ENCODE peak calls at places on chromosomes 13 and 19, in five cellular contexts. One of them, this sample, is unnamed.

GRCh38 chr19:46907880-46908279 is 47.1 kb downstream of the ARHGAP35 start:
- DNase-seq in epithelial cell of esophagus: no peak
- DNase-seq in prostate gland: no peak
- DNase-seq in A549: no peak
- DNase-seq in cardiac muscle cell: no peak
- DNase-seq in this sample: no peak

GRCh38 chr13:99956473-99957349 is 14.9 kb downstream of the ZIC5 start:
- DNase-seq in epithelial cell of esophagus: no peak
- DNase-seq in prostate gland: no peak
- DNase-seq in A549: no peak
- DNase-seq in cardiac muscle cell: no peak
- DNase-seq in this sample: no peak

GRCh38 chr19:39805120-39805519 is 26.5 kb downstream of the LEUTX start:
- DNase-seq in epithelial cell of esophagus: no peak
- DNase-seq in prostate gland: no peak
- DNase-seq in A549: no peak
- DNase-seq in cardiac muscle cell: no peak
- DNase-seq in this sample: no peak

GRCh38 chr19:4647676-4648644 is 8.6 kb downstream of the TNFAIP8L1 start:
- DNase-seq in epithelial cell of esophagus: no peak
- DNase-seq in prostate gland: no peak
- DNase-seq in A549: no peak
- DNase-seq in cardiac muscle cell: peak; percentile 70
- DNase-seq in this sample: no peak

GRCh38 chr13:23609414-23610186 is 39.4 kb downstream of the TNFRSF19 start:
- DNase-seq in epithelial cell of esophagus: peak; percentile 34
- DNase-seq in prostate gland: peak; percentile 76
- DNase-seq in A549: no peak
- DNase-seq in cardiac muscle cell: peak; percentile 67
- DNase-seq in this sample: peak; percentile 39

GRCh38 chr19:30277941-30278881 is 94.0 kb upstream of the ZNF536 start:
- DNase-seq in epithelial cell of esophagus: no peak
- DNase-seq in prostate gland: no peak
- DNase-seq in A549: no peak
- DNase-seq in cardiac muscle cell: no peak
- DNase-seq in this sample: no peak

GRCh38 chr13:97856001-97856675 is 97.3 kb upstream of the IPO5 start:
- DNase-seq in epithelial cell of esophagus: no peak
- DNase-seq in prostate gland: no peak
- DNase-seq in A549: no peak
- DNase-seq in cardiac muscle cell: peak; percentile 60
- DNase-seq in this sample: no peak

GRCh38 chr13:97342936-97343335 is 91.0 kb upstream of the RAP2A start:
- DNase-seq in epithelial cell of esophagus: no peak
- DNase-seq in prostate gland: no peak
- DNase-seq in A549: no peak
- DNase-seq in cardiac muscle cell: no peak
- DNase-seq in this sample: no peak

GRCh38 chr13:34671136-34671535 is 270.9 kb upstream of the NBEA start:
- DNase-seq in epithelial cell of esophagus: no peak
- DNase-seq in prostate gland: peak; percentile 14
- DNase-seq in A549: no peak
- DNase-seq in cardiac muscle cell: no peak
- DNase-seq in this sample: no peak

GRCh38 chr19:29671393-29672076 is 6.3 kb downstream of the PLEKHF1 start:
- DNase-seq in epithelial cell of esophagus: peak; percentile 82
- DNase-seq in prostate gland: peak; percentile 54
- DNase-seq in A549: peak; percentile 56
- DNase-seq in cardiac muscle cell: peak; percentile 60
- DNase-seq in this sample: no peak

GRCh38 chr19:17576758-17577532 is 21.5 kb downstream of the COLGALT1 start:
- DNase-seq in epithelial cell of esophagus: peak; percentile 73
- DNase-seq in prostate gland: no peak
- DNase-seq in A549: peak; percentile 84
- DNase-seq in cardiac muscle cell: peak; percentile 51
- DNase-seq in this sample: no peak

GRCh38 chr13:102487330-102487729 is 85.5 kb upstream of the FGF14 start:
- DNase-seq in epithelial cell of esophagus: no peak
- DNase-seq in prostate gland: no peak
- DNase-seq in A549: no peak
- DNase-seq in cardiac muscle cell: no peak
- DNase-seq in this sample: no peak

GRCh38 chr13:97335488-97336134 is 98.4 kb upstream of the RAP2A start:
- DNase-seq in epithelial cell of esophagus: peak; percentile 40
- DNase-seq in prostate gland: no peak
- DNase-seq in A549: no peak
- DNase-seq in cardiac muscle cell: no peak
- DNase-seq in this sample: no peak

GRCh38 chr19:9406798-9407352 is 28.5 kb downstream of the ZNF266 start:
- DNase-seq in epithelial cell of esophagus: peak; percentile 88
- DNase-seq in prostate gland: peak; percentile 43
- DNase-seq in A549: peak; percentile 76
- DNase-seq in cardiac muscle cell: peak; percentile 92
- DNase-seq in this sample: peak; percentile 87

GRCh38 chr19:47839411-47839810 is 17.7 kb downstream of the CRX start:
- DNase-seq in epithelial cell of esophagus: no peak
- DNase-seq in prostate gland: no peak
- DNase-seq in A549: no peak
- DNase-seq in cardiac muscle cell: no peak
- DNase-seq in this sample: no peak

GRCh38 chr19:33778089-33778791 is 18.4 kb upstream of the KCTD15 start:
- DNase-seq in epithelial cell of esophagus: peak; percentile 67
- DNase-seq in prostate gland: peak; percentile 63
- DNase-seq in A549: peak; percentile 85
- DNase-seq in cardiac muscle cell: peak; percentile 82
- DNase-seq in this sample: peak; percentile 50

GRCh38 chr19:48319647-48320537 is 5.5 kb upstream of the EMP3 start:
- DNase-seq in epithelial cell of esophagus: peak; percentile 81
- DNase-seq in prostate gland: peak; percentile 77
- DNase-seq in A549: peak; percentile 88
- DNase-seq in cardiac muscle cell: peak; percentile 87
- DNase-seq in this sample: peak; percentile 71

GRCh38 chr13:41418751-41419150 is 38.6 kb upstream of the RGCC start:
- DNase-seq in epithelial cell of esophagus: peak; percentile 41
- DNase-seq in prostate gland: no peak
- DNase-seq in A549: no peak
- DNase-seq in cardiac muscle cell: no peak
- DNase-seq in this sample: no peak

GRCh38 chr13:83453723-83454122 is 428.6 kb downstream of the SLITRK1 start:
- DNase-seq in epithelial cell of esophagus: no peak
- DNase-seq in prostate gland: no peak
- DNase-seq in A549: no peak
- DNase-seq in cardiac muscle cell: no peak
- DNase-seq in this sample: no peak

GRCh38 chr13:43787998-43788397 is 1.2 kb upstream of the ENOX1 start:
- DNase-seq in epithelial cell of esophagus: peak; percentile 65
- DNase-seq in prostate gland: no peak
- DNase-seq in A549: peak; percentile 51
- DNase-seq in cardiac muscle cell: peak; percentile 63
- DNase-seq in this sample: peak; percentile 54

GRCh38 chr13:103282571-103283450 is 216.6 kb upstream of the SLC10A2 start:
- DNase-seq in epithelial cell of esophagus: peak; percentile 96
- DNase-seq in prostate gland: no peak
- DNase-seq in A549: peak; percentile 45
- DNase-seq in cardiac muscle cell: peak; percentile 92
- DNase-seq in this sample: peak; percentile 9

GRCh38 chr19:35911790-35912189 is 3.7 kb upstream of the TYROBP start:
- DNase-seq in epithelial cell of esophagus: peak; percentile 86
- DNase-seq in prostate gland: no peak
- DNase-seq in A549: peak; percentile 59
- DNase-seq in cardiac muscle cell: no peak
- DNase-seq in this sample: no peak

GRCh38 chr13:28040977-28041376 is 52.5 kb upstream of the URAD start:
- DNase-seq in epithelial cell of esophagus: no peak
- DNase-seq in prostate gland: no peak
- DNase-seq in A549: no peak
- DNase-seq in cardiac muscle cell: no peak
- DNase-seq in this sample: no peak

GRCh38 chr19:31364956-31365355 is 15.7 kb upstream of the TSHZ3 start:
- DNase-seq in epithelial cell of esophagus: no peak
- DNase-seq in prostate gland: no peak
- DNase-seq in A549: no peak
- DNase-seq in cardiac muscle cell: no peak
- DNase-seq in this sample: no peak

GRCh38 chr19:44608391-44608821 is 5.0 kb upstream of the IGSF23 start:
- DNase-seq in epithelial cell of esophagus: peak; percentile 70
- DNase-seq in prostate gland: no peak
- DNase-seq in A549: no peak
- DNase-seq in cardiac muscle cell: peak; percentile 48
- DNase-seq in this sample: no peak

GRCh38 chr19:28213476-28214082 is 999.4 kb downstream of the UQCRFS1 start:
- DNase-seq in epithelial cell of esophagus: no peak
- DNase-seq in prostate gland: no peak
- DNase-seq in A549: peak; percentile 71
- DNase-seq in cardiac muscle cell: no peak
- DNase-seq in this sample: no peak

GRCh38 chr13:79777504-79777903 is 296.5 kb downstream of the NDFIP2 start:
- DNase-seq in epithelial cell of esophagus: no peak
- DNase-seq in prostate gland: no peak
- DNase-seq in A549: no peak
- DNase-seq in cardiac muscle cell: no peak
- DNase-seq in this sample: no peak
- TF ChIP-seq CTCF in epithelial cell of esophagus: no peak
- TF ChIP-seq CTCF in prostate gland: no peak
- TF ChIP-seq CTCF in A549: no peak
- TF ChIP-seq CTCF in cardiac muscle cell: no peak
- TF ChIP-seq CTCF in this sample: no peak

GRCh38 chr19:56822755-56823154 is 17.8 kb downstream of the PEG3 start:
- DNase-seq in epithelial cell of esophagus: no peak
- DNase-seq in prostate gland: no peak
- DNase-seq in A549: no peak
- DNase-seq in cardiac muscle cell: no peak
- DNase-seq in this sample: no peak
- TF ChIP-seq CTCF in epithelial cell of esophagus: no peak
- TF ChIP-seq CTCF in prostate gland: no peak
- TF ChIP-seq CTCF in A549: no peak
- TF ChIP-seq CTCF in cardiac muscle cell: no peak
- TF ChIP-seq CTCF in this sample: no peak

DNA sequence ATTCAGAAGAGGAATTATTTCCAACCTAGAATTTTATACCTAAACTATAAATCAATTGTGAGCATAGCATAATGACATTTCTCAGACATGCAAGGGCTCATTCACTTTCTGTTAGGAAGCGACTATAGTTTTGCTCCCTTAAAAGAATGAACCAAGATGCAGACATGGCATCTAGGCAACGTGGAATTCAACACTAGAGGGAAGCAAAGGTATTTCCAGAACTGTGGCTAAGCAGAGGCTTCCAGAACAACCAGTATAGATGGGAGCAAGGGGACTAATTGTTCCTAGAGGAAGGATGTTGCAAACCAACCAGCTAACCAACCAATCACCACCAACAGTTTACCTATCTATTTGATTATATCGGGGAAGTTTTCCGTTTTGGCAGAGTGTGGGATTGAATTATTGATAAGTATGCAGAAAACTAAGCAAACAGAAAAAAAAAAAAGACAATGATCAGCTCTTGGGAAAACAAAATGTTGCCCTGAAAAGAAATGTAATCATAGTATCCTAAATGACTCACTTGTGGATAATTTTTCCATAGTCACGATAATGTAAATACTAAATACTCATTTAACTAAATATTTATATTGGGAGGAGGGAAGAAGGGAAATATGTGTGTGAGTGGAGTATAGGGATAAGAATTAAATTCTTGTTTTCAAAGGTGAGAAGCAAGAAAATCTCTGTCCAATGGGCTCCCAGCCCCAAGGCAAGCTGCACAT is 21.1 kb downstream of the ARL11 start:
- DNase-seq in epithelial cell of esophagus: peak; percentile 45
- DNase-seq in prostate gland: no peak
- DNase-seq in A549: peak; percentile 41
- DNase-seq in cardiac muscle cell: peak; percentile 66
- DNase-seq in this sample: peak; percentile 49
- TF ChIP-seq CTCF in epithelial cell of esophagus: peak; percentile 55
- TF ChIP-seq CTCF in prostate gland: peak; percentile 15
- TF ChIP-seq CTCF in A549: peak; percentile 43
- TF ChIP-seq CTCF in cardiac muscle cell: peak; percentile 60
- TF ChIP-seq CTCF in this sample: peak; percentile 66

GRCh38 chr13:20119960-20120359 is 40.9 kb downstream of the GJA3 start:
- DNase-seq in epithelial cell of esophagus: no peak
- DNase-seq in prostate gland: no peak
- DNase-seq in A549: no peak
- DNase-seq in cardiac muscle cell: no peak
- DNase-seq in this sample: no peak

GRCh38 chr13:20114066-20114465 is 46.8 kb downstream of the GJA3 start:
- DNase-seq in epithelial cell of esophagus: no peak
- DNase-seq in prostate gland: no peak
- DNase-seq in A549: no peak
- DNase-seq in cardiac muscle cell: no peak
- DNase-seq in this sample: no peak

GRCh38 chr13:20121154-20121515 is 39.7 kb downstream of the GJA3 start:
- DNase-seq in epithelial cell of esophagus: no peak
- DNase-seq in prostate gland: no peak
- DNase-seq in A549: no peak
- DNase-seq in cardiac muscle cell: peak; percentile 41
- DNase-seq in this sample: no peak

GRCh38 chr13:20116213-20116612 is 44.6 kb downstream of the GJA3 start:
- DNase-seq in epithelial cell of esophagus: no peak
- DNase-seq in prostate gland: no peak
- DNase-seq in A549: no peak
- DNase-seq in cardiac muscle cell: no peak
- DNase-seq in this sample: no peak

DNA sequence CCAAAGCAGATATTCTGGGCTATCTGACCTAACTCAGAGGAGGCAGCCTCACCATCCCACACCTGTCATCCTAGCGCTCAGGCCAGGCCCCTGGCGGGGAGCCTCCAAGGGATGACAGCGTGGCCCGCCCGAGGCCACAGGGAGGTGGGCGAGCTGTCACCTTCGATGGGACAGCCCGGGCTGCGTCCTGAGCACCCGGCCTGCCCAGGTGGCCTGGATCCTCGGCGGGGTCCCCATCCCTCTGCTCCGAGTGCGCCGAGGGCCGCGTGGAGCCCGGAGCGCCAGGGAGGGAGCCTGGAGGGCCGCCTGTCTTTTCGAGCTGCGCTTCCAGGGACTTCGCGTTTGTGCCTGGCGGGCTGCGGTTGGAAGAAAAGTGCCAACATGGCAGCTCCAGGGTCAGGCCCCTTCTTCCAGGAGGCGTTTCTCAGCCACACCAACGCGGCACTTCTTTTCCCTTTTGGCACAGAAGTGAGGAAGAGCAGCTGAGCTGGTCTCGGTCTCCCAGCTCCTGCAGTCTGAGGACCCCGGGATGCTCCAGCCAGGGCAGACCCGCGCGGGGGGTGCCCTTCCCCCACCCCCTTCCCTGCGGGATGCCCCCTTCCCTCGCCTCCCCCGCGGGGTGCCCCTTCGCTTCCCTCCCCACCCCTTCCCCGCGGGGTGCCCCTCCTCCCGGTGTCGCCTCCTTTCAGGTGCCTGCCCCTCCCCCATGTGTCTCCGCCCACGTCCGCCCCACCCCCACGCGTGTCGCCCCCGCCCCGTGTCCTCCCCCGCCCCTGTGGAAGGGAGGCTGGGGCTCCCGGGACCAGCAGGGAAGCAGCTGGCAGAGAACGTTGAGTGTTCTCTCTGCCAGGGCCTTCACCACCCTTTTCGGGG is 42.3 kb downstream of the GJA3 start:
- DNase-seq in epithelial cell of esophagus: peak; percentile 17
- DNase-seq in prostate gland: peak; percentile 44
- DNase-seq in A549: peak; percentile 68
- DNase-seq in cardiac muscle cell: peak; percentile 68
- DNase-seq in this sample: no peak
- TF ChIP-seq CTCF in epithelial cell of esophagus: no peak
- TF ChIP-seq CTCF in prostate gland: peak; percentile 12
- TF ChIP-seq CTCF in A549: no peak
- TF ChIP-seq CTCF in cardiac muscle cell: no peak
- TF ChIP-seq CTCF in this sample: no peak

This sample was measured in HFFc6.